ENCODE peak calls at places on chromosome X, in six cellular contexts. Z is H9, O is mesendoderm, R is IMR-90, D is neuronal stem cell, W is mesenchymal stem cell. C is an unnamed sample.

GRCh38 chrX:16664059-16664458 is 14.1 kb downstream of the S100G start:
- DNase-seq in D (no peak), R (peak), Z (no peak), O (no peak), W (peak), C (no peak)

GRCh38 chrX:45747905-45748304 is 547.2 kb upstream of the DIPK2B start:
- DNase-seq in O (no peak), Z (no peak), R (no peak), D (no peak), W (no peak), C (no peak)

GRCh38 chrX:76987381-76987780 is 459.8 kb upstream of the FGF16 start:
- DNase-seq in O (peak), R (no peak), Z (peak), W (no peak), D (no peak), C (no peak)

GRCh38 chrX:318739-319578 is at the start of gene GTPBP6:
- DNase-seq in O (peak), R (peak), D (peak), W (peak), Z (peak), C (peak)

GRCh38 chrX:10199212-10199611 is 42.4 kb downstream of the CLCN4 start:
- DNase-seq in O (no peak), Z (no peak), D (no peak), W (peak), R (peak), C (no peak)

GRCh38 chrX:136660896-136661295 is 12.9 kb downstream of the CD40LG start:
- DNase-seq in D (no peak), W (no peak), O (no peak), R (no peak), Z (no peak), C (no peak)

GRCh38 chrX:137052641-137053235 is 18.9 kb upstream of the GPR101 start:
- DNase-seq in R (no peak), O (no peak), Z (peak), W (no peak), D (no peak), C (no peak)

GRCh38 chrX:37846141-37846540 is 1.2 kb downstream of the DYNLT3 start:
- DNase-seq in O (no peak), W (peak), D (no peak), Z (no peak), R (peak), C (no peak)

GRCh38 chrX:49187028-49187394 is 838 bp upstream of the PRICKLE3 start:
- DNase-seq in R (no peak), D (no peak), W (no peak), Z (no peak), O (peak), C (no peak)

GRCh38 chrX:49186125-49187027 is at the start of gene PRICKLE3:
- DNase-seq in O (peak), D (no peak), W (peak), Z (peak), R (peak), C (peak)

GRCh38 chrX:49188468-49189076 is 2.4 kb upstream of the PRICKLE3 start:
- DNase-seq in Z (no peak), R (no peak), D (no peak), O (no peak), W (no peak), C (no peak)

GRCh38 chrX:49185062-49185394 is 1.1 kb downstream of the PRICKLE3 start:
- DNase-seq in R (no peak), Z (no peak), D (no peak), W (no peak), O (no peak), C (no peak)

GRCh38 chrX:49187526-49187925 is 1.4 kb upstream of the PRICKLE3 start:
- DNase-seq in D (no peak), W (no peak), Z (no peak), R (no peak), O (no peak), C (no peak)
- H3K4me2 ChIP-seq in D (peak), W (no peak), Z (peak), R (no peak), O (no peak), C (no peak)

GRCh38 chrX:23332101-23332887 is 2.4 kb upstream of the PTCHD1 start:
- DNase-seq in W (peak), D (no peak), Z (peak), R (no peak), O (no peak), C (no peak)
- H3K4ac ChIP-seq in W (no peak), D (no peak), Z (no peak), R (no peak), O (no peak), C (no peak)

DNA sequence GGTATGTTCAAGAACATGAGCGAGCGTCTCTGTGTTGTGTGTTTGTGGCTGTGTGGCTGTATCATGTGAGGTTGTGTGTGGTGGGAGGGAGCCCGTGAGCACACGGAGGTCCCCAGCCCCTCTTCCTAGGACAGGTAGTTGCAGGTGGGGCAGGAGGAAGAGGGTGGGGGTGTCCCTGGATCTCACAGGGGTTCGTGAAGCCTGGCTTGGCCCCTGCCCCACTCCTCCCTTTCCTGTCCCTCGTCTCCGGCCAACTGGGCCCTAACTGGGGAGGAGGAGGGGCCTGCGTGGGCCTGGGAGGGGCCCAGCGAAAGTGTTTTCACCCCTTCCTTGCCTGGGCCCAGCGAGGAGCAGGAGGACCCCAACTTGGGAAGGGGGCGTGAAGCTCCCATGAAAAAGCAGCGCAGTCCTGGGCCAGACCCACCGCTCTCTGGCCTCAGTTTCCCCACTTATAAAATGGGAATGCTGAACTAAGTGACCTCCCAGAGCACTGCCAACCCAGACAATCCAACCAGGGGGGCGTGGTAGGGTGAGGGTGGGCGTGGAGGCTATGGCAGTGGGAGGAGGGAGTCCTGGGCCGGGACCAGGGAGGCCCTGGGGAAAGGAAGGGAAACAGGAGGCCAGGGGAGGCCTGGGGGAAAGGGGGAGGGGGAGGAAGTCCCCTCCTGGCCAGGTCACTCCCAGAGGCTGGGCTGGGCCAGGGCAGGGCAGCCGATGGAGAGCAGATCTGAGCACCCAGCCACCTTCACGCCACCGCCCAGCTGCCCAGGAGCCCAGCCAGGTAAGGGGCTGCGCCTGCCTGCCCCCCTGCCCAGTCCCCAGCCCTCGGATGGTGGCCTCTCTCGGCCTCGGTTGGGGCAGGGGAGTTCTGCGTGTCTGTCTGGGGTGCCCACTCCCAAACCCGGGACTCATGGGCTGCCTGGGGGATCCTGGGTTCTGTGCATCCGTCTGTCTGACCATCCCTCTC is at the start of gene AVPR2:
- DNase-seq in D (no peak), Z (peak), R (no peak), W (no peak), O (no peak), C (no peak)
- H3K9ac ChIP-seq in D (peak), Z (no peak), R (no peak), W (no peak), O (no peak), C (no peak)

DNA sequence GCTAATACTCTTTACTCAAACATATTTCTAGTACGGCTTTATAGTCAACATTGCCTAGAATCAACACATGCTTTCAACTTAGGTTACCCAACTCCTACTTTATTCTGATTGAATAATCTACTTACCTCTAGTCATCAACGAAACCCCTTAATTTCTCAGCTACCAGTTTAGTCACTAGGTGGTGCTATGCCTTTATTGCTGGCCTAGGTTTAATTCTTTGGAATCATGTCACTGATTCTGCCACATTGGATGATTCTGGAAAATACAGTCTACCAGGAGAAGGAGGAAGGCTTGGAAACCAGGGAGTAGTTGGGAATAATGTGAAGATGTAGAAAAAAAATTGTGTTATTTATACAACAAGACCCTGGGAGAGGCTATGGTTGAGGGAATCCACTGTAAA is 167.7 kb downstream of the DCAF12L2 start:
- DNase-seq in R (no peak), Z (no peak), W (no peak), D (no peak), O (peak), C (no peak)
- H3K4me2 ChIP-seq in R (no peak), Z (no peak), W (no peak), D (no peak), O (no peak), C (no peak)

GRCh38 chrX:78139160-78140123 is at the start of gene TAF9B:
- DNase-seq in D (peak), W (peak), O (peak), Z (peak), R (peak), C (peak)
- H3K4ac ChIP-seq in D (no peak), W (peak), O (no peak), Z (no peak), R (peak), C (peak)

DNA sequence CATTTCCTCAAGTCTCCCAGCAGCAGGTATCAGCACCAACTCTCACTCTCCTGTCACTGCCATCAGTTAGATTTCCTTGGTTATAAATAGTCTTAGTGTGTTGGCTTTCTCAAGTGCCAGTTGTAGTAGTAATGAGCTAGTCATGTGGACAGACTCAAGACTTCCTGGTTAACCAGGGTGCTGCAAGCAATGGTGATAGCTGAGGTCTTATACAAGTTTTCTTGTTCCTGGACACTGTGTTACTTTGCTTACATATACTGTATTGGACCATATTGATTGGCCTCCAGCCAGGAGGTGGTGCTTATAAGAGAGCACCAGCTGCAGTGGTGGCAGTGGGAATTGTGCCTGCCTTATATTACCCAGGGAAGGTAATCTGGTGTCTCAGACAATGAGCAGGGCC is 23.9 kb upstream of the ZDHHC15 start:
- DNase-seq in R (no peak), D (no peak), Z (no peak), O (no peak), W (no peak), C (no peak)
- H3K9ac ChIP-seq in R (no peak), D (no peak), Z (no peak), O (no peak), W (no peak), C (no peak)

DNA sequence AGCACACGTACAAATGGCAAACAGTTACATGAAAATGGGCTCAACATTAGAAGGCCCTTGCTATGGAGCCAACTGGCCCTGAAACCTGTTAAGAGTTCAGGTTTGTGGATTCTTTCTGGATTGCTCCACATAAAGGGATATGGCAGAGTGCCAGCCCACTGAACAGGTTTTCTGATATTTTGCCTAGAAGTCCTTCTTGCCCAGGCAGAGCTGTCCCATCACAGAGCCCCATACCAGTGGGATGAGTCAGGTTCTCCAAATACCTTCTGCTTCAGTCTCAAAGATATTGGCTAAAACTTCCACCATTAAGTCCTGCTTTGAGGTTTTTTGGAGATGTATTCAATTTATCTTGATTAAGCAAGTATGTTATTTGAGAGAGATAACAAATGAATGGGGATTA is 146.8 kb upstream of the IL1RAPL2 start:
- DNase-seq in R (no peak), D (no peak), W (no peak), O (no peak), Z (no peak), C (peak)
- H3K4me2 ChIP-seq in R (no peak), D (no peak), W (no peak), O (no peak), Z (no peak), C (no peak)

DNA sequence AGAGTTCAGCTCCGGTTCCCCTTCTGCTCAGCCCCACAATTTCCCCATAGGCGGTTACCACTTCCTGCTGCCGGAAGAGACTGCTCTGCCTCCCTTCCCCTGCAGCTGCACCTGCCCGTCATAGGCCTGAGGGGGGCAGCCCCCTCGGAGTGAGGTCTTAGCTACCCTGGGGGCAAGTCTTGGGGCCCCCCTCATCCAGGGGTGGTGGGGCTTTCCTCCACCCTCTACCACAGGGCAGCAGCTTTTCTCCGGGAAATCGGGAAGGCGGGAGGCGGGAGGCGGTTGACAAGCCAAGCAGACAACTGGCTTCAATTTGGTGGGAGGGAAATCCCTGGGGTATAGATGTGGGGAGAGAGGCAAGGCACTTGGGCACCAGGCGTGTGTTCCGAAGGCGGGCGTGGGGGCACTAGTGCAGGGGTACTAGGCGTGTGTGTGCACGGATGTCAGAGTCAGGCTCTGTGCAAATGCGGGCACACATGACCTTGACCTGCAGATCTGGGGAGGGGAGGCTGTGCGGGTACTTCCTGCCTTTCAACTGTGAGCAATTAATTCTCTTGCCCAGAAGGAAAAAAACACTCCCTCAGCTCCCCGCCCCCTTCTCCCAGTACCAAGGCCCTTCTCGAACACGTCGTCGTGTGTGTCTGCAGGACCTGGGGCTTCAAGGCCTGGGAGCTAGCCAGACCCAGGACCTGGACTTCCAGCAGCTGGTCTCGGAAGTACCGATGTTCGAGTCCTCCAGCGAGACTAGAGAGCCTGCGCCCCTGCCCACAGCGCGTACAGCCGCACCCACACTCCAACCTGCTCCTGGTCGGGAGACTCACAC is 1.0 kb upstream of the ARHGAP4 start:
- DNase-seq in O (no peak), D (no peak), R (peak), W (peak), Z (peak), C (no peak)
- H3K4ac ChIP-seq in O (peak), D (peak), R (peak), W (peak), Z (no peak), C (peak)

GRCh38 chrX:40146471-40147398 is 49.0 kb upstream of the BCOR start:
- DNase-seq in Z (peak), R (peak), D (no peak), W (peak), O (peak), C (peak)
- H3K9ac ChIP-seq in Z (no peak), R (peak), D (peak), W (peak), O (no peak), C (no peak)

C was measured in trophoblast cell.